ENCODE peak calls at places on chromosome 9, in seven cellular contexts. Z is MM.1S, H is left lung, Y is prostate gland, U is fibroblast of lung, X is psoas muscle, F is cardiac muscle cell. R is an unnamed sample.
A peak's percentile ranks its signal among the peaks of the same experiment; 100 is the strongest.

GRCh38 chr9:136705564-136705963 is 6.8 kb upstream of the DIPK1B start:
- DNase-seq in U (no peak), Z (no peak), Y (no peak), X (no peak), F (no peak), H (no peak), R (no peak)

GRCh38 chr9:72650206-72650605 is 128.8 kb downstream of the TMC1 start:
- DNase-seq in U (peak; percentile 40), F (peak; percentile 25), Z (no peak), Y (no peak), H (no peak), X (no peak), R (no peak)

GRCh38 chr9:19994296-19994695 is 205.5 kb upstream of the SLC24A2 start:
- DNase-seq in H (no peak), U (peak; percentile 78), X (no peak), Z (no peak), Y (no peak), F (no peak), R (no peak)

GRCh38 chr9:90860826-90861225 is 59.2 kb downstream of the SYK start:
- DNase-seq in F (no peak), Y (no peak), Z (no peak), U (no peak), H (peak; percentile 53), X (no peak), R (no peak)

GRCh38 chr9:14910178-14910805 is at the start of gene FREM1:
- DNase-seq in H (no peak), Y (peak; percentile 5), X (peak; percentile 68), Z (no peak), F (peak; percentile 67), U (peak; percentile 0), R (no peak)

GRCh38 chr9:127963041-127963358 is 17.8 kb downstream of the EEIG1 start:
- DNase-seq in H (no peak), Z (no peak), X (no peak), U (no peak), Y (no peak), F (no peak), R (no peak)

GRCh38 chr9:38401994-38402393 is 9.5 kb downstream of the ALDH1B1 start:
- DNase-seq in H (no peak), U (no peak), Y (no peak), X (no peak), F (no peak), Z (no peak), R (no peak)

GRCh38 chr9:106916491-106917235 is 53.7 kb downstream of the ZNF462 start:
- DNase-seq in X (peak; percentile 60), Y (peak; percentile 21), H (no peak), U (peak; percentile 94), Z (no peak), F (peak; percentile 82), R (no peak)

GRCh38 chr9:76866689-76867088 is 39.2 kb downstream of the PRUNE2 start:
- DNase-seq in H (no peak), Y (no peak), Z (no peak), X (no peak), U (peak; percentile 96), F (peak; percentile 78), R (no peak)

GRCh38 chr9:76810377-76810957 is 46.2 kb downstream of the PCA3 start:
- DNase-seq in X (no peak), H (no peak), Z (peak; percentile 35), Y (peak; percentile 53), U (peak; percentile 53), F (peak; percentile 81), R (peak; percentile 12)

GRCh38 chr9:130977811-130978221 is 31.2 kb upstream of the LAMC3 start:
- DNase-seq in F (no peak), Y (no peak), U (no peak), Z (no peak), H (no peak), X (no peak), R (no peak)

GRCh38 chr9:98809311-98810105 is 2.0 kb downstream of the GALNT12 start:
- DNase-seq in X (no peak), U (no peak), H (no peak), Z (no peak), Y (no peak), F (peak; percentile 52), R (no peak)

GRCh38 chr9:109640232-109641078 is 139.5 kb upstream of the PALM2AKAP2 start:
- DNase-seq in Z (no peak), X (peak; percentile 59), H (peak; percentile 54), F (peak; percentile 52), Y (peak; percentile 9), U (peak; percentile 62), R (peak; percentile 27)

GRCh38 chr9:114652776-114653555 is 4.6 kb downstream of the TEX53 start:
- DNase-seq in Y (no peak), U (peak; percentile 56), F (no peak), H (no peak), X (no peak), Z (no peak), R (no peak)

GRCh38 chr9:4970970-4971641 is 14.0 kb upstream of the JAK2 start:
- DNase-seq in U (no peak), Y (no peak), Z (peak; percentile 63), F (no peak), H (no peak), X (no peak), R (no peak)

GRCh38 chr9:135959814-135960213 is 1.4 kb downstream of the UBAC1 start:
- DNase-seq in Y (no peak), X (no peak), Z (no peak), H (no peak), F (no peak), U (no peak), R (peak; percentile 65)

GRCh38 chr9:16705121-16705604 is 165.3 kb downstream of the BNC2 start:
- DNase-seq in H (peak; percentile 55), Z (no peak), U (peak; percentile 99), X (peak; percentile 90), F (peak; percentile 97), Y (peak; percentile 42), R (peak; percentile 70)

GRCh38 chr9:5714501-5715401 is 85.8 kb downstream of the RIC1 start:
- DNase-seq in F (peak; percentile 33), X (no peak), H (no peak), U (peak; percentile 47), Z (no peak), Y (no peak), R (no peak)

GRCh38 chr9:111178361-111179043 is 140.2 kb upstream of the LPAR1 start:
- DNase-seq in F (peak; percentile 47), U (peak; percentile 94), X (no peak), Y (no peak), H (no peak), Z (no peak), R (no peak)

GRCh38 chr9:93956183-93956784 is 1.1 kb upstream of the BARX1 start:
- DNase-seq in Z (no peak), F (no peak), U (no peak), X (no peak), Y (no peak), H (no peak), R (no peak)

GRCh38 chr9:93959739-93960154 is 4.6 kb upstream of the BARX1 start:
- DNase-seq in F (no peak), U (no peak), X (no peak), H (no peak), Y (no peak), Z (no peak), R (no peak)

GRCh38 chr9:93960221-93960970 is 5.2 kb upstream of the BARX1 start:
- DNase-seq in Y (no peak), X (no peak), F (no peak), U (no peak), H (no peak), Z (no peak), R (no peak)

GRCh38 chr9:93958875-93959682 is 3.9 kb upstream of the BARX1 start:
- DNase-seq in F (peak; percentile 64), Z (no peak), H (no peak), U (peak; percentile 18), X (no peak), Y (no peak), R (no peak)

DNA sequence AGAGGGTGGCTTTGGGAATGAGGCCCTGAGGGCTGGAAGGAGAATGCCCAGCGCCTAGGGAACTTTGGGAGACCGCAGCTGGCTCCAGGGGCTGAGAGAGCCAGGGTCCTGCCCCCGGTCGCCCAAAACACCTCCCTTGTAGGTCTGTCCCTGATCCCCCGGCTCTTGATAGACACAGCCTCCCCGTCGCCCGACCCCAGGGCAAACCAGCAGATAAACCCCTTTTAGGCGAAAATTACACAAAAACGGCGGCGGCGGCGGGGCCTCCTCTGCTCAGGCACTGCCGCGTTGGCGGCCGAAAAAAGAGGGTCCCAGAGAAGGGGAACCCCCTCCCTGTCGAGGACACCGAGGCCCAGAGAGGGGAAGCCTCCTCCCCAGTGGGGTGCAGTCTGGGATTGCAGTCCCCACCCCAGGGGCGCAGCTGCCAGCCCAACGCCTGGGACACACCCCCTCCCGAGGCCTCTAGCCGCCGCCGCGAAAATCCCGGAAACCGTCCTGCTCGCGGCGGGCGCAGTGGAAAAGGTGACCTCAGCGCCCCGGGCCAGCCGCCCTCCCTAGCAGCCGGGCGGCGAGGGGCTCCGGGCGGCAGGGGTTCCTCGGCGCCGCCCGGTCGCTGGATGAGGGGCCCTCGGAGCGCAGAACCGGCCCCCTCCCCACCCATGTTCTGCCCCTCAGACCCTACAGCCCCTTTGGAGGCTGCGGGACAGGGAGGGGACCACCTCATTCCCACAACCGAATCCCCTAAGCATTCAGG is 3.1 kb upstream of the BARX1 start:
- DNase-seq in Z (no peak), X (no peak), H (no peak), F (no peak), Y (no peak), U (no peak), R (no peak)
- H3K27me3 ChIP-seq in Z (peaks cover 67% of the 10 kb centered on the region), X (peaks cover 36% of the 10 kb centered on the region), H (peaks cover 95% of the 10 kb centered on the region), F (peaks cover 94% of the 10 kb centered on the region), Y (peaks cover 58% of the 10 kb centered on the region), U (peaks cover 78% of the 10 kb centered on the region), R (peaks cover 76% of the 10 kb centered on the region)

GRCh38 chr9:100354121-100354800 is 1.5 kb upstream of the TEX10 start:
- DNase-seq in Z (no peak), U (no peak), Y (no peak), F (no peak), H (no peak), X (no peak), R (no peak)
- TF ChIP-seq CTCF in Z (no peak), U (peak; percentile 11), Y (no peak), F (no peak), H (no peak), X (no peak), R (no peak)

GRCh38 chr9:95771556-95772280 is 103.8 kb upstream of the ERCC6L2 start:
- DNase-seq in X (no peak), U (peak; percentile 56), Y (peak; percentile 21), F (peak; percentile 89), H (no peak), Z (no peak), R (no peak)
- H3K4me3 ChIP-seq in X (no peak overlapping the region), U (no peak overlapping the region), Y (no peak overlapping the region), F (no peak overlapping the region), H (no peak overlapping the region), Z (no peak overlapping the region), R (no peak overlapping the region)

DNA sequence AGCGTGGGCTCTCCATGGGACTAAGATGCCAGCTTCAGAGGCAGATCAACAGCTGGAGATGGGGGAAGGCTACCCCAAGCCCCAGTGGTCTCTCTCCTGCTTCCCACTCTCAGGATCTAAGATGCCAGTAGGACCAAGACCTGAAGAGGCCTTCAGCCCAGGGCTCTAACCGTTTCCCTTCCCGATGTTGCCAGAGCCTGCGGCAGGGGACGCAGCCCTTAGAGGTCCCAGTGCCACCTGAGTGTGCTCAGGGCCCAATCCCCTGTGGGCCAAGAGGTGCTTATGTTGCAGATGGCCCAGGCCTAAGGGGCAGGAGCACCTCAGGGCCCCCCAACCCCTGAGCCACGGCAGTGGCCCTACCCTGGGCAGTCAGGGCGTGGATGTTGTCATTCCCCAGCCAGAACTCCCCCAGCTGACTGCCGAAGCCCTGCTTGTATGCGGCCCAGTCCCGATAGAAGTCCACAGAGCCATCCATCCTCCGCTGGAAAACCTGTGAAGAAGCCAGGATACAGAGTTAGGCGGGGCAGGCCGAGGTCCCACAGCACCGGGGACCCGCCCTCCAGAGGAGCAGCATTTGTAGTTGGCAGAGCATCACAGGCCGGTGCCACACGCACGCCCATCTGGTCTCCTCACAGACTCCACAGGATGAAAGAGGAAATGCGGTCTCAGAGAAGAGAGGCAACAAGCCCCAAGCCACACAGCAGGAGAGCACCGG is 5.4 kb downstream of the FCN1 start:
- DNase-seq in X (no peak), F (no peak), Y (no peak), H (no peak), Z (no peak), U (no peak), R (no peak)
- H3K27me3 ChIP-seq in X (peaks cover 5% of the 10 kb centered on the region), F (no peaks in the 10 kb centered on the region), Y (no peaks in the 10 kb centered on the region), H (peaks cover 12% of the 10 kb centered on the region), Z (peaks cover 96% of the 10 kb centered on the region), U (no peaks in the 10 kb centered on the region), R (no peaks in the 10 kb centered on the region)

R was measured in gastrocnemius medialis.